ENCODE peak calls at places on chromosomes 7 and 10, in six cellular contexts. One of them, this sample, is unnamed.

GRCh38 chr10:74153123-74153522 is 2.1 kb downstream of the ADK start:
- DNase-seq in fibroblast of pulmonary artery: peak; percentile 83
- DNase-seq in NCI-H1436: no peak
- DNase-seq in GOT3: no peak
- DNase-seq in adipocyte: peak; percentile 52
- DNase-seq in NCI-H345: no peak
- DNase-seq in this sample: peak; percentile 30

GRCh38 chr7:6165075-6165474 is 107.3 kb downstream of the CYTH3 start:
- DNase-seq in fibroblast of pulmonary artery: no peak
- DNase-seq in NCI-H1436: no peak
- DNase-seq in GOT3: no peak
- DNase-seq in adipocyte: no peak
- DNase-seq in NCI-H345: no peak
- DNase-seq in this sample: no peak

GRCh38 chr10:12969951-12970350 is 31.6 kb downstream of the CCDC3 start:
- DNase-seq in fibroblast of pulmonary artery: no peak
- DNase-seq in NCI-H1436: no peak
- DNase-seq in GOT3: no peak
- DNase-seq in adipocyte: no peak
- DNase-seq in NCI-H345: no peak
- DNase-seq in this sample: no peak

GRCh38 chr10:60573342-60573741 is 183.7 kb upstream of the ANK3 start:
- DNase-seq in fibroblast of pulmonary artery: no peak
- DNase-seq in NCI-H1436: no peak
- DNase-seq in GOT3: no peak
- DNase-seq in adipocyte: peak; percentile 31
- DNase-seq in NCI-H345: peak; percentile 13
- DNase-seq in this sample: no peak

GRCh38 chr7:117772416-117772815 is 100.8 kb downstream of the CTTNBP2 start:
- DNase-seq in fibroblast of pulmonary artery: no peak
- DNase-seq in NCI-H1436: no peak
- DNase-seq in GOT3: no peak
- DNase-seq in adipocyte: no peak
- DNase-seq in NCI-H345: no peak
- DNase-seq in this sample: no peak

GRCh38 chr10:104117839-104118323 is 4.1 kb upstream of the SFR1 start:
- DNase-seq in fibroblast of pulmonary artery: peak; percentile 61
- DNase-seq in NCI-H1436: peak; percentile 38
- DNase-seq in GOT3: no peak
- DNase-seq in adipocyte: peak; percentile 9
- DNase-seq in NCI-H345: peak; percentile 36
- DNase-seq in this sample: no peak

GRCh38 chr7:5528071-5528814 is 104.6 kb upstream of the TNRC18 start:
- DNase-seq in fibroblast of pulmonary artery: peak; percentile 56
- DNase-seq in NCI-H1436: no peak
- DNase-seq in GOT3: no peak
- DNase-seq in adipocyte: peak; percentile 57
- DNase-seq in NCI-H345: no peak
- DNase-seq in this sample: peak; percentile 41

GRCh38 chr7:84247591-84247990 is 53.0 kb upstream of the SEMA3A start:
- DNase-seq in fibroblast of pulmonary artery: peak; percentile 48
- DNase-seq in NCI-H1436: no peak
- DNase-seq in GOT3: no peak
- DNase-seq in adipocyte: peak; percentile 27
- DNase-seq in NCI-H345: no peak
- DNase-seq in this sample: peak; percentile 32

GRCh38 chr10:35913628-35914027 is 271.5 kb upstream of the FZD8 start:
- DNase-seq in fibroblast of pulmonary artery: peak; percentile 28
- DNase-seq in NCI-H1436: no peak
- DNase-seq in GOT3: no peak
- DNase-seq in adipocyte: peak; percentile 34
- DNase-seq in NCI-H345: no peak
- DNase-seq in this sample: no peak

GRCh38 chr7:44077681-44078091 is 4.6 kb downstream of the POLM start:
- DNase-seq in fibroblast of pulmonary artery: no peak
- DNase-seq in NCI-H1436: no peak
- DNase-seq in GOT3: no peak
- DNase-seq in adipocyte: no peak
- DNase-seq in NCI-H345: no peak
- DNase-seq in this sample: no peak

This sample was measured in SK-MEL-5.